ENCODE peak calls at places on chromosomes 16 and 17, in five cellular contexts. One of them, this sample, is unnamed.
A peak's percentile ranks its signal among the peaks of the same experiment; 100 is the strongest.

GRCh38 chr16:26649646-26650045 is 417.1 kb upstream of the C16orf82 start:
- DNase-seq in tibial nerve: no peak
- DNase-seq in breast epithelium: no peak
- DNase-seq in uterus: no peak
- DNase-seq in upper lobe of left lung: no peak
- DNase-seq in this sample: no peak

GRCh38 chr17:82134101-82134500 is 36.1 kb upstream of the FASN start:
- DNase-seq in tibial nerve: peak; percentile 54
- DNase-seq in breast epithelium: peak; percentile 68
- DNase-seq in uterus: no peak
- DNase-seq in upper lobe of left lung: peak; percentile 93
- DNase-seq in this sample: no peak

GRCh38 chr17:45834471-45835396 is 9.9 kb upstream of the SPPL2C start:
- DNase-seq in tibial nerve: no peak
- DNase-seq in breast epithelium: no peak
- DNase-seq in uterus: no peak
- DNase-seq in upper lobe of left lung: no peak
- DNase-seq in this sample: no peak

GRCh38 chr17:42010898-42011516 is 6.2 kb downstream of the DNAJC7 start:
- DNase-seq in tibial nerve: no peak
- DNase-seq in breast epithelium: no peak
- DNase-seq in uterus: no peak
- DNase-seq in upper lobe of left lung: no peak
- DNase-seq in this sample: no peak

GRCh38 chr17:81044764-81045589 is 10.0 kb downstream of the BAIAP2 start:
- DNase-seq in tibial nerve: peak; percentile 72
- DNase-seq in breast epithelium: peak; percentile 93
- DNase-seq in uterus: peak; percentile 79
- DNase-seq in upper lobe of left lung: peak; percentile 65
- DNase-seq in this sample: peak; percentile 78

GRCh38 chr17:64638552-64639198 is 23.4 kb downstream of the SMURF2 start:
- DNase-seq in tibial nerve: no peak
- DNase-seq in breast epithelium: no peak
- DNase-seq in uterus: no peak
- DNase-seq in upper lobe of left lung: no peak
- DNase-seq in this sample: no peak

GRCh38 chr17:19646788-19647696 is 1.5 kb upstream of the ALDH3A2 start:
- DNase-seq in tibial nerve: no peak
- DNase-seq in breast epithelium: no peak
- DNase-seq in uterus: no peak
- DNase-seq in upper lobe of left lung: no peak
- DNase-seq in this sample: no peak

GRCh38 chr17:48375356-48375755 is 54.7 kb downstream of the SKAP1 start:
- DNase-seq in tibial nerve: no peak
- DNase-seq in breast epithelium: no peak
- DNase-seq in uterus: no peak
- DNase-seq in upper lobe of left lung: no peak
- DNase-seq in this sample: no peak

GRCh38 chr17:6603746-6604325 is 36.7 kb downstream of the KIAA0753 start:
- DNase-seq in tibial nerve: peak; percentile 10
- DNase-seq in breast epithelium: no peak
- DNase-seq in uterus: no peak
- DNase-seq in upper lobe of left lung: peak; percentile 46
- DNase-seq in this sample: no peak

GRCh38 chr17:28908640-28909098 is 5.8 kb upstream of the DHRS13 start:
- DNase-seq in tibial nerve: peak; percentile 57
- DNase-seq in breast epithelium: no peak
- DNase-seq in uterus: peak; percentile 76
- DNase-seq in upper lobe of left lung: no peak
- DNase-seq in this sample: no peak

GRCh38 chr16:13936596-13937081 is 16.7 kb downstream of the ERCC4 start:
- DNase-seq in tibial nerve: peak; percentile 55
- DNase-seq in breast epithelium: no peak
- DNase-seq in uterus: peak; percentile 49
- DNase-seq in upper lobe of left lung: peak; percentile 73
- DNase-seq in this sample: no peak

GRCh38 chr16:28497861-28498599 is 3.6 kb downstream of the APOBR start:
- DNase-seq in tibial nerve: no peak
- DNase-seq in breast epithelium: no peak
- DNase-seq in uterus: no peak
- DNase-seq in upper lobe of left lung: no peak
- DNase-seq in this sample: no peak
- TF ChIP-seq CTCF in tibial nerve: no peak
- TF ChIP-seq CTCF in breast epithelium: no peak
- TF ChIP-seq CTCF in uterus: no peak
- TF ChIP-seq CTCF in upper lobe of left lung: no peak
- TF ChIP-seq CTCF in this sample: no peak

DNA sequence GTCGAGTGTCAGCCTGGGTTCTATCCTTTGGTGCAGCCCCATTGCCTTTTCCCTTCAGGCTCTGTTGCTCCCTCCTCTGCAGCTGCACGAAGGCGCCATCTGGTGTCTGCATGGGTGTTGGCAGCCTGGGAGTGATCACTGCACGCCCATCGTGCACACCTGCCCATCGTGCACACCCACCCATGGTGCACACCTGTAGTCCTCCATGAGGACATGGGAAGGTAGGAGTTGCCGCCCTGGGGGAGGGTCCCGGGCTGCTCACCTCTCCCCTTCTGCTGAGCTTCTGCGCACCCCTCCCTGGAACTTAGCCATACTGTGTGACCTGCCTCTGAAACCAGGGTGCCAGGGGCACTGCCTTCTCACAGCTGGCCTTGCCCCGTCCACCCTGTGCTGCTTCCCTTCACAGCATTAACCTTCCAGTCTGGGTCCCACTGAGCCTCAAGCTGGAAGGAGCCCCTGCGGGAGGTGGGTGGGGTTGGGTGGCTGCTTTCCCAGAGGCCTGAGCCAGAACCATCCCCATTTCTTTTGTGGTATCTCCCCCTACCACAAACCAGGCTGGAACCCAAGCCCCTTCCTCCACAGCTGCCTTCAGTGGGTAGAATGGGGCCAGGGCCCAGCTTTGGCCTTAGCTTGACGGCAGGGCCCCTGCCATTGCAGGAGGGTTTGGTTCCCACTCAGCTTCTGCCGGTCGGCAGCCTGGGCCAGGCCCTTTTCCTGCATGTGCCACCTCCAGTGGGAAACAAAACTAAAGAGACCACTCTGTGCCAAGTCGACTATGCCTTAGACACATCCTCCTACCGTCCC is 2.9 kb downstream of the CTRL start:
- DNase-seq in tibial nerve: peak; percentile 81
- DNase-seq in breast epithelium: peak; percentile 69
- DNase-seq in uterus: peak; percentile 59
- DNase-seq in upper lobe of left lung: peak; percentile 69
- DNase-seq in this sample: peak; percentile 82
- TF ChIP-seq POLR2A in tibial nerve: no peak
- TF ChIP-seq POLR2A in breast epithelium: no peak
- TF ChIP-seq POLR2A in uterus: no peak
- TF ChIP-seq POLR2A in upper lobe of left lung: no peak
- TF ChIP-seq POLR2A in this sample: no peak

GRCh38 chr17:75589919-75590303 is 2.3 kb downstream of the MYO15B start:
- DNase-seq in tibial nerve: no peak
- DNase-seq in breast epithelium: no peak
- DNase-seq in uterus: peak; percentile 45
- DNase-seq in upper lobe of left lung: no peak
- DNase-seq in this sample: no peak

GRCh38 chr17:75589017-75589918 is 1.7 kb downstream of the MYO15B start:
- DNase-seq in tibial nerve: peak; percentile 97
- DNase-seq in breast epithelium: peak; percentile 97
- DNase-seq in uterus: peak; percentile 93
- DNase-seq in upper lobe of left lung: peak; percentile 97
- DNase-seq in this sample: peak; percentile 99

GRCh38 chr17:75588546-75589016 is 981 bp downstream of the MYO15B start:
- DNase-seq in tibial nerve: no peak
- DNase-seq in breast epithelium: peak; percentile 69
- DNase-seq in uterus: peak; percentile 54
- DNase-seq in upper lobe of left lung: peak; percentile 30
- DNase-seq in this sample: no peak

GRCh38 chr17:75590314-75590761 is 2.7 kb downstream of the MYO15B start:
- DNase-seq in tibial nerve: no peak
- DNase-seq in breast epithelium: no peak
- DNase-seq in uterus: no peak
- DNase-seq in upper lobe of left lung: no peak
- DNase-seq in this sample: no peak

GRCh38 chr17:75587718-75588545 is at the start of gene MYO15B:
- DNase-seq in tibial nerve: peak; percentile 25
- DNase-seq in breast epithelium: no peak
- DNase-seq in uterus: peak; percentile 60
- DNase-seq in upper lobe of left lung: peak; percentile 64
- DNase-seq in this sample: peak; percentile 58
- TF ChIP-seq CTCF in tibial nerve: peak; percentile 26
- TF ChIP-seq CTCF in breast epithelium: peak; percentile 19
- TF ChIP-seq CTCF in uterus: peak; percentile 55
- TF ChIP-seq CTCF in upper lobe of left lung: peak; percentile 63
- TF ChIP-seq CTCF in this sample: peak; percentile 18

GRCh38 chr17:17692353-17693252 is 11.3 kb downstream of the RAI1 start:
- DNase-seq in tibial nerve: no peak
- DNase-seq in breast epithelium: no peak
- DNase-seq in uterus: no peak
- DNase-seq in upper lobe of left lung: no peak
- DNase-seq in this sample: no peak

GRCh38 chr17:17693955-17694228 is 12.6 kb downstream of the RAI1 start:
- DNase-seq in tibial nerve: peak; percentile 42
- DNase-seq in breast epithelium: no peak
- DNase-seq in uterus: no peak
- DNase-seq in upper lobe of left lung: no peak
- DNase-seq in this sample: no peak

GRCh38 chr17:17696075-17696474 is 14.8 kb downstream of the RAI1 start:
- DNase-seq in tibial nerve: no peak
- DNase-seq in breast epithelium: no peak
- DNase-seq in uterus: no peak
- DNase-seq in upper lobe of left lung: no peak
- DNase-seq in this sample: no peak

GRCh38 chr17:17693253-17693954 is 12.1 kb downstream of the RAI1 start:
- DNase-seq in tibial nerve: peak; percentile 27
- DNase-seq in breast epithelium: peak; percentile 87
- DNase-seq in uterus: peak; percentile 53
- DNase-seq in upper lobe of left lung: peak; percentile 81
- DNase-seq in this sample: no peak

DNA sequence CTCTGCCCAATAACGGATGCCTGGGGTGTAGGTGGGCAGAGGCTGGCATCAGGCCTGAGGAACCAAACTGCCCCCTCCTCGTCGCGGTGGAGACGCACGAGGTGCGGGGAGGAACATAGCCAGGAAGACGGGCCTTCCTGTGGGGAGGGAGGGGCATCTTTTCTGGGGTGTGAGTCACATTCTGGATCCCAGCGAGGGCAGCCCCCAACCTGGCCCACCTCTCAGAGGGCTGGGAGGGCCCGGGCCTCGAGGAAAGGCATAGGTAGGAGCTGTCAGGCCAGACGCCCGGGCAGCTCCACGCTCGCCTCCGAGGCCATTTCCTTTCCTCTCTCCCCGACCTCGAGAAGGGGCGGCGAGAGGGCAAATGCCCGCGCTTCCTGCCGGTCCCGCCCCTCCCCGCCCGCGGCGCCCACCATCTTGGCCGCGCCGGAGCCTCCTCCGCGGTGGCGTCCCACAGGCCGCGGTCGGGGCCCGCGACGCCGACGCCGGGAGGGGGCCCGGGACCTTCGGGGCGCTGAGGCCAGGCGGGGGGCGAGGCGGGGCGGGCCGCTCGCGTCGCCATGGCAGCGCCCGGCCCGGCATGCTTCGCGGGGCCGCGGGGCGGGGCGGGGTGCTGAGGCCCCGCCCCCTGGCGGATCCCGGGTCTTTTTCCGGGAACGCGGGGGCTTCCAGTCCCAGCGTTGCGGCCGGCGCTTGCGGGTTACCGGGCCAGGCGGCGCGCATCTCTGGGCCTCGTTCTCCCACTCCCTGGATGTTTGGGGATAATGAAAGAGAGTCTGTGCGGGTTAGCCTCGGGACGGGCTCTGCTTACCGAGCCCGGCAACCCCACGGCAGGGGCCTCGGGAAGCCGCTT is 13.2 kb downstream of the RAI1 start:
- DNase-seq in tibial nerve: peak; percentile 63
- DNase-seq in breast epithelium: no peak
- DNase-seq in uterus: peak; percentile 85
- DNase-seq in upper lobe of left lung: peak; percentile 82
- DNase-seq in this sample: peak; percentile 84
- TF ChIP-seq POLR2A in tibial nerve: peak; percentile 77
- TF ChIP-seq POLR2A in breast epithelium: peak; percentile 39
- TF ChIP-seq POLR2A in uterus: peak; percentile 76
- TF ChIP-seq POLR2A in upper lobe of left lung: peak; percentile 70
- TF ChIP-seq POLR2A in this sample: peak; percentile 58

GRCh38 chr17:68291836-68292688 is 767 bp downstream of the ARSG start:
- DNase-seq in tibial nerve: peak; percentile 62
- DNase-seq in breast epithelium: peak; percentile 80
- DNase-seq in uterus: peak; percentile 28
- DNase-seq in upper lobe of left lung: peak; percentile 87
- DNase-seq in this sample: peak; percentile 72
- TF ChIP-seq CTCF in tibial nerve: no peak
- TF ChIP-seq CTCF in breast epithelium: no peak
- TF ChIP-seq CTCF in uterus: no peak
- TF ChIP-seq CTCF in upper lobe of left lung: peak; percentile 12
- TF ChIP-seq CTCF in this sample: no peak

This sample was measured in Peyer's patch.